ENCODE peak calls at places on chromosomes 4 and X, in seven cellular contexts. T is HepG2, U is A549, B is fibroblast of lung, Q is choroid plexus epithelial cell, P is endothelial cell, Y is PC-3. F is an unnamed sample.

GRCh38 chr4:52081216-52081615 is 30.1 kb downstream of the SPATA18 start:
- DNase-seq in T (no peak), U (no peak), B (no peak), Q (no peak), P (no peak), Y (no peak), F (no peak)

GRCh38 chr4:158824425-158825274 is 55.8 kb downstream of the FNIP2 start:
- DNase-seq in T (no peak), U (no peak), B (peak; percentile 21), Q (peak; percentile 37), P (no peak), Y (no peak), F (no peak)

GRCh38 chr4:123893746-123894095 is 497.1 kb downstream of the SPRY1 start:
- DNase-seq in T (no peak), U (no peak), B (no peak), Q (peak; percentile 31), P (no peak), Y (no peak), F (no peak)

GRCh38 chr4:169314906-169315305 is 44.1 kb upstream of the SH3RF1 start:
- DNase-seq in T (peak; percentile 91), U (peak; percentile 31), B (peak; percentile 68), Q (peak; percentile 83), P (no peak), Y (peak; percentile 77), F (no peak)

GRCh38 chrX:12956704-12957541 is 18.0 kb upstream of the TMSB4X start:
- DNase-seq in T (no peak), U (peak; percentile 52), B (peak; percentile 57), Q (peak; percentile 79), P (no peak), Y (peak; percentile 55), F (no peak)

GRCh38 chrX:13290891-13291614 is 28.8 kb downstream of the ATXN3L start:
- DNase-seq in T (no peak), U (no peak), B (no peak), Q (no peak), P (no peak), Y (no peak), F (no peak)

GRCh38 chr4:141914746-141915145 is 278.4 kb downstream of the IL15 start:
- DNase-seq in T (no peak), U (no peak), B (no peak), Q (no peak), P (no peak), Y (no peak), F (no peak)

GRCh38 chr4:163991268-163991667 is 496.8 kb downstream of the TMA16 start:
- DNase-seq in T (no peak), U (no peak), B (no peak), Q (no peak), P (no peak), Y (peak; percentile 63), F (no peak)

GRCh38 chr4:106809083-106809482 is 227.0 kb downstream of the DKK2 start:
- DNase-seq in T (peak; percentile 19), U (no peak), B (peak; percentile 34), Q (peak; percentile 84), P (peak; percentile 7), Y (peak; percentile 55), F (no peak)

GRCh38 chr4:79163981-79164490 is 161.8 kb downstream of the NAA11 start:
- DNase-seq in T (no peak), U (no peak), B (no peak), Q (no peak), P (no peak), Y (no peak), F (no peak)

GRCh38 chrX:114932550-114932949 is 84.9 kb downstream of the IL13RA2 start:
- DNase-seq in T (no peak), U (no peak), B (no peak), Q (no peak), P (no peak), Y (no peak), F (no peak)

GRCh38 chr4:73066928-73067327 is 2.6 kb downstream of the COX18 start:
- DNase-seq in T (no peak), U (no peak), B (no peak), Q (no peak), P (no peak), Y (no peak), F (no peak)

GRCh38 chr4:169234137-169234855 is 36.5 kb downstream of the SH3RF1 start:
- DNase-seq in T (no peak), U (no peak), B (no peak), Q (no peak), P (no peak), Y (no peak), F (no peak)

GRCh38 chr4:113587640-113588275 is 173.8 kb downstream of the CAMK2D start:
- DNase-seq in T (no peak), U (no peak), B (no peak), Q (no peak), P (no peak), Y (no peak), F (no peak)

GRCh38 chr4:16524911-16525574 is 298.8 kb upstream of the TAPT1 start:
- DNase-seq in T (no peak), U (no peak), B (peak; percentile 96), Q (peak; percentile 45), P (no peak), Y (no peak), F (no peak)

GRCh38 chr4:41218703-41219102 is 4.4 kb upstream of the APBB2 start:
- DNase-seq in T (no peak), U (no peak), B (no peak), Q (no peak), P (no peak), Y (no peak), F (no peak)

GRCh38 chr4:113979157-113979972 is at the start of gene ARSJ:
- DNase-seq in T (no peak), U (peak; percentile 42), B (peak; percentile 81), Q (peak; percentile 79), P (peak; percentile 65), Y (peak; percentile 64), F (peak; percentile 55)

GRCh38 chr4:151807220-151807619 is 46.4 kb upstream of the GATB start:
- DNase-seq in T (no peak), U (no peak), B (peak; percentile 4), Q (no peak), P (no peak), Y (peak; percentile 14), F (no peak)

GRCh38 chrX:56978172-56978571 is 17.2 kb downstream of the SPIN3 start:
- DNase-seq in T (peak; percentile 14), U (peak; percentile 18), B (peak; percentile 37), Q (peak; percentile 66), P (peak; percentile 36), Y (peak; percentile 73), F (peak; percentile 12)
- TF ChIP-seq CTCF in T (peak; percentile 70), U (peak; percentile 49), B (peak; percentile 62), Q (peak; percentile 70), P (peak; percentile 55), Y (peak; percentile 76), F (peak; percentile 69)

DNA sequence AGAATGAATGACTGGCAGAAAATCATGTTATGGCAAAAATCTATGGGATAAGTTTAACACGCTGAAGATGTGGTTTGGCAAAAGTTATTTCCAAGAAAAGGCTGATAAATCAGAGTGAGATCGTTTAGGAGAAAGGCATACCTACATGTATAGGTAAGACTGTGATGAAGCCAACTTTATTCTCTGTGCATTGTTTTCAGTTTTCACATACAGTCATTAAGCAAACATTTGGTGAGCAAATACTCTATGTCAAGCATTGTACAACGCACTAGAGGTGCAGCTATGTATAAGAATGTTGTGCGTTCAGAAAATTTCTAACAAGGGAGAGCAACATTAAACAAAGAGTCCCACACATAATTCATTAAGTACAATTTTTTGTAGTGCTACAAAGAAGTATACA is 121.7 kb downstream of the TEX13A start:
- DNase-seq in T (peak; percentile 5), U (no peak), B (no peak), Q (no peak), P (no peak), Y (peak; percentile 83), F (no peak)
- TF ChIP-seq CTCF in T (no peak), U (no peak), B (no peak), Q (no peak), P (no peak), Y (no peak), F (no peak)

GRCh38 chrX:3960952-3961351 is 247.5 kb upstream of the PRKX start:
- DNase-seq in T (no peak), U (no peak), B (no peak), Q (no peak), P (no peak), Y (no peak), F (no peak)

GRCh38 chrX:3963980-3964379 is 250.5 kb upstream of the PRKX start:
- DNase-seq in T (no peak), U (no peak), B (no peak), Q (no peak), P (no peak), Y (no peak), F (no peak)

DNA sequence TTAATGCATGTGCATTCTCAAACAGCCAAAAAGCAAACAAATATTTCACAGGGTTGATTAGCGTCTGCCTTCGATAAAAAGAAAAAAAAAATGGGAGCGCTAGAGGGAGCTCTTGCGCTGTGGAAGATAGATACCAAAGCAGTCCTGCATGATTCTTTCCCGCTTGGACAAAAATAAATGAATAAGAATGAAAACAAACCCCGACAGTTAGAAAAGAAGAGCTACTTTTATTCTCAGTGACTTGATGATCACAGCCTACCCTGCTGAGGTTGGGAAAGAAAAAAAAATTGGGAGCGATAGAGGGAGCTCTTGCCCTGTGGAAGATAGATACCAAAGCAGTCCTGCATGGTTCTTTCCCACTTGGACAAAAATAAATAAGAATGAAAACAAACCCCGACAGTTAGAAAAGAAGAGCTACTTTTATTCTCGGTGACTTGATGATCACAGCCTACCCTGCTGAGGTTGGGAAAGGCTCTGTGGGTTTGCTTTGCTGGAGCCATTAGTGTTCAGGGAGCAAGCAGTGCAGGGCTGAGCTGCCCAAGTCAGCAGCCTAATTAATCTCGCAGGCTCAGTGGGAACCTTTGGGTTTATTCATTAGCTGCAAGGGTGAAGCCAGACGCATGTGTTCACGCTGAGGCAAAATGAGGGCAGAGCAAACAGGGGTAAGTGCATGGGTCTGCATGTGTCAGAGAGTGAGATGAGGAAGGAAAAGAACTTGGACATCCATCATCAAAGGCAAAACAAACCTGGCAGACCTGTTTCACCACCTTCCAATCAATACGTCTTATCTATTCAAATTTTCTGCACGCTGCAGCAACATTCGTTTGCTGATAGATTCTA is 249.3 kb upstream of the PRKX start:
- DNase-seq in T (peak; percentile 1), U (no peak), B (peak; percentile 9), Q (peak; percentile 30), P (peak; percentile 6), Y (peak; percentile 64), F (peak; percentile 51)
- TF ChIP-seq CTCF in T (peak; percentile 48), U (peak; percentile 85), B (peak; percentile 48), Q (peak; percentile 57), P (peak; percentile 46), Y (peak; percentile 85), F (peak; percentile 82)

GRCh38 chr4:46387956-46388355 is 2.0 kb downstream of the GABRA2 start:
- DNase-seq in T (no peak), U (no peak), B (no peak), Q (peak; percentile 6), P (no peak), Y (no peak), F (no peak)
- TF ChIP-seq CTCF in T (no peak), U (no peak), B (no peak), Q (no peak), P (no peak), Y (peak; percentile 17), F (no peak)